ENCODE peak calls at places on chromosomes 6 and 20, in five cellular contexts. R, K, V, M and E are unnamed samples.

GRCh38 chr20:46220808-46221207 is 87.5 kb downstream of the CDH22 start:
- DNase-seq in V (no peak), K (peak), R (peak), M (no peak), E (no peak)

GRCh38 chr6:36594029-36594815 is at the start of gene SRSF3:
- DNase-seq in K (peak), M (peak), R (peak), V (peak), E (peak)

GRCh38 chr20:42483694-42484303 is 705.9 kb downstream of the PTPRT start:
- DNase-seq in R (no peak), M (no peak), K (no peak), V (peak), E (no peak)

GRCh38 chr20:3786126-3786484 is 435 bp downstream of the CENPB start:
- DNase-seq in R (no peak), M (peak), K (peak), V (no peak), E (peak)

GRCh38 chr6:107956586-107957164 is 1.3 kb downstream of the SEC63 start:
- DNase-seq in R (no peak), M (no peak), K (no peak), V (no peak), E (peak)

GRCh38 chr6:106084973-106085686 is 1.0 kb upstream of the PRDM1 start:
- DNase-seq in M (no peak), R (no peak), V (no peak), K (no peak), E (no peak)

GRCh38 chr20:3896302-3896701 is 7.1 kb downstream of the PANK2 start:
- DNase-seq in V (no peak), K (no peak), M (no peak), R (no peak), E (no peak)

GRCh38 chr20:26208296-26209091 is 511.8 kb upstream of the ZNF337 start:
- DNase-seq in K (no peak), R (no peak), V (no peak), M (peak), E (peak)

GRCh38 chr6:113674075-113674474 is 183.1 kb upstream of the MARCKS start:
- DNase-seq in M (no peak), K (no peak), V (no peak), R (no peak), E (no peak)

GRCh38 chr6:7543761-7544424 is 2.4 kb downstream of the DSP start:
- DNase-seq in R (no peak), V (no peak), K (no peak), M (no peak), E (no peak)

GRCh38 chr6:26401987-26402658 is at the start of gene BTN3A1:
- DNase-seq in M (peak), K (peak), V (peak), R (peak), E (peak)

GRCh38 chr6:160750276-160750689 is 48.2 kb downstream of the PLG start:
- DNase-seq in V (no peak), R (peak), K (no peak), M (no peak), E (peak)

GRCh38 chr6:46748940-46749503 is 2.3 kb downstream of the ANKRD66 start:
- DNase-seq in K (no peak), V (no peak), M (no peak), R (no peak), E (no peak)

GRCh38 chr6:14386263-14386981 is 268.9 kb downstream of the CD83 start:
- DNase-seq in V (no peak), K (no peak), R (no peak), M (no peak), E (no peak)

GRCh38 chr20:63215101-63216040 is 560 bp downstream of the YTHDF1 start:
- DNase-seq in K (no peak), V (no peak), M (no peak), R (no peak), E (peak)

GRCh38 chr6:148757944-148758343 is 11.1 kb downstream of the UST start:
- DNase-seq in K (no peak), R (no peak), V (no peak), M (no peak), E (peak)

GRCh38 chr6:145012039-145012662 is 723.2 kb downstream of the EPM2A start:
- DNase-seq in V (no peak), R (no peak), K (no peak), M (no peak), E (no peak)

GRCh38 chr6:57284056-57284455 is 33.4 kb upstream of the PRIM2 start:
- DNase-seq in R (no peak), V (no peak), M (no peak), K (no peak), E (no peak)

GRCh38 chr20:59136027-59136426 is 27.6 kb upstream of the ZNF831 start:
- DNase-seq in V (no peak), M (no peak), R (no peak), K (no peak), E (no peak)

GRCh38 chr20:13274311-13274965 is 53.4 kb downstream of the ISM1 start:
- DNase-seq in V (no peak), R (no peak), K (no peak), M (no peak), E (no peak)

GRCh38 chr20:41344477-41344876 is 3.9 kb downstream of the LPIN3 start:
- DNase-seq in V (no peak), M (no peak), R (no peak), K (no peak), E (no peak)

GRCh38 chr6:113694278-113695077 is 162.7 kb upstream of the MARCKS start:
- DNase-seq in K (no peak), R (no peak), V (no peak), M (no peak), E (no peak)

GRCh38 chr6:2562721-2563120 is 188.0 kb downstream of the MYLK4 start:
- DNase-seq in M (no peak), R (no peak), K (no peak), V (no peak), E (no peak)

GRCh38 chr6:35181933-35182612 is 31.7 kb upstream of the SCUBE3 start:
- DNase-seq in V (no peak), K (no peak), M (no peak), R (peak), E (no peak)

GRCh38 chr6:86477510-86478166 is 459.7 kb upstream of the HTR1E start:
- DNase-seq in R (no peak), V (no peak), K (no peak), M (no peak), E (no peak)

GRCh38 chr6:89048985-89049384 is 31.6 kb upstream of the PNRC1 start:
- DNase-seq in R (no peak), M (no peak), K (no peak), V (no peak), E (no peak)

GRCh38 chr6:85113934-85114582 is 335.8 kb upstream of the NT5E start:
- DNase-seq in M (no peak), R (no peak), K (no peak), V (no peak), E (no peak)

GRCh38 chr6:55825402-55826051 is 49.9 kb downstream of the BMP5 start:
- DNase-seq in K (no peak), V (no peak), M (no peak), R (no peak), E (no peak)